ENCODE peak calls at places on chromosomes 13 and 19, in five cellular contexts. F, O, C, I and M are unnamed samples.

GRCh38 chr19:23799321-23799720 is 40.6 kb upstream of the ZNF681 start:
- DNase-seq in F (no peak), O (no peak), C (peak), I (no peak), M (no peak)

GRCh38 chr13:31209172-31209818 is 9.5 kb downstream of the B3GLCT start:
- DNase-seq in F (no peak), O (peak), C (peak), I (no peak), M (peak)

GRCh38 chr19:45130888-45131615 is 29.7 kb downstream of the NKPD1 start:
- DNase-seq in F (no peak), O (no peak), C (peak), I (no peak), M (no peak)

GRCh38 chr13:64446372-64446771 is 2783.8 kb downstream of the PCDH9 start:
- DNase-seq in F (no peak), O (no peak), C (no peak), I (no peak), M (no peak)

GRCh38 chr13:77250968-77251367 is 75.9 kb downstream of the MYCBP2 start:
- DNase-seq in F (no peak), O (no peak), C (no peak), I (no peak), M (no peak)

GRCh38 chr13:63448654-63449053 is 2033.0 kb upstream of the PCDH20 start:
- DNase-seq in F (no peak), O (no peak), C (no peak), I (no peak), M (no peak)

GRCh38 chr13:22024381-22024994 is 353.6 kb downstream of the FGF9 start:
- DNase-seq in F (no peak), O (no peak), C (no peak), I (no peak), M (no peak)

GRCh38 chr19:33473644-33474305 is 47.8 kb downstream of the PEPD start:
- DNase-seq in F (no peak), O (no peak), C (no peak), I (peak), M (no peak)

GRCh38 chr13:44058586-44059238 is 179.0 kb downstream of the LACC1 start:
- DNase-seq in F (no peak), O (no peak), C (no peak), I (no peak), M (no peak)

GRCh38 chr13:73870970-73871935 is 263.0 kb downstream of the KLF12 start:
- DNase-seq in F (no peak), O (peak), C (peak), I (no peak), M (no peak)